ENCODE peak calls at places on chromosome 3, in five cellular contexts. One of them, this sample, is unnamed.

GRCh38 chr3:136146981-136147729 is 49.0 kb downstream of the MSL2 start:
- DNase-seq in fibroblast of lung: no peak
- DNase-seq in transverse colon: no peak
- DNase-seq in Caco-2: no peak
- DNase-seq in AG10803: peak; percentile 16
- DNase-seq in this sample: no peak

GRCh38 chr3:17204049-17204650 is 319.4 kb downstream of the PLCL2 start:
- DNase-seq in transverse colon: no peak
- DNase-seq in Caco-2: no peak
- DNase-seq in AG10803: no peak
- DNase-seq in fibroblast of lung: no peak
- DNase-seq in this sample: no peak

GRCh38 chr3:194401815-194402461 is 2.9 kb upstream of the GP5 start:
- DNase-seq in Caco-2: no peak
- DNase-seq in fibroblast of lung: no peak
- DNase-seq in transverse colon: no peak
- DNase-seq in AG10803: no peak
- DNase-seq in this sample: no peak

GRCh38 chr3:12400795-12401194 is 83.5 kb upstream of the TSEN2 start:
- DNase-seq in fibroblast of lung: peak; percentile 86
- DNase-seq in transverse colon: no peak
- DNase-seq in AG10803: peak; percentile 56
- DNase-seq in Caco-2: no peak
- DNase-seq in this sample: no peak

GRCh38 chr3:45635475-45636256 is 41.1 kb downstream of the LIMD1 start:
- DNase-seq in transverse colon: no peak
- DNase-seq in Caco-2: peak; percentile 84
- DNase-seq in fibroblast of lung: peak; percentile 73
- DNase-seq in AG10803: peak; percentile 93
- DNase-seq in this sample: no peak

GRCh38 chr3:130800829-130801228 is 54.2 kb upstream of the PIK3R4 start:
- DNase-seq in fibroblast of lung: no peak
- DNase-seq in Caco-2: no peak
- DNase-seq in AG10803: no peak
- DNase-seq in transverse colon: no peak
- DNase-seq in this sample: no peak

GRCh38 chr3:32321095-32321835 is 70.4 kb upstream of the CMTM7 start:
- DNase-seq in AG10803: no peak
- DNase-seq in transverse colon: no peak
- DNase-seq in Caco-2: no peak
- DNase-seq in fibroblast of lung: no peak
- DNase-seq in this sample: no peak

GRCh38 chr3:23781871-23782270 is 23.9 kb upstream of the UBE2E1 start:
- DNase-seq in AG10803: no peak
- DNase-seq in fibroblast of lung: no peak
- DNase-seq in Caco-2: no peak
- DNase-seq in transverse colon: no peak
- DNase-seq in this sample: no peak

GRCh38 chr3:47009225-47010049 is 30.0 kb downstream of the NBEAL2 start:
- DNase-seq in fibroblast of lung: peak; percentile 94
- DNase-seq in AG10803: peak; percentile 93
- DNase-seq in Caco-2: peak; percentile 34
- DNase-seq in transverse colon: peak; percentile 85
- DNase-seq in this sample: peak; percentile 57

GRCh38 chr3:61192222-61192621 is 59.0 kb downstream of the FHIT start:
- DNase-seq in AG10803: no peak
- DNase-seq in transverse colon: no peak
- DNase-seq in fibroblast of lung: no peak
- DNase-seq in Caco-2: no peak
- DNase-seq in this sample: no peak

GRCh38 chr3:53255360-53255774 is 455 bp downstream of the TKT start:
- DNase-seq in fibroblast of lung: no peak
- DNase-seq in transverse colon: peak; percentile 37
- DNase-seq in AG10803: no peak
- DNase-seq in Caco-2: no peak
- DNase-seq in this sample: no peak

GRCh38 chr3:53252105-53252946 is 3.5 kb downstream of the TKT start:
- DNase-seq in AG10803: no peak
- DNase-seq in Caco-2: no peak
- DNase-seq in fibroblast of lung: peak; percentile 49
- DNase-seq in transverse colon: no peak
- DNase-seq in this sample: no peak

GRCh38 chr3:53254190-53254809 is 1.5 kb downstream of the TKT start:
- DNase-seq in Caco-2: no peak
- DNase-seq in transverse colon: no peak
- DNase-seq in AG10803: no peak
- DNase-seq in fibroblast of lung: peak; percentile 34
- DNase-seq in this sample: no peak

GRCh38 chr3:53254810-53255359 is 937 bp downstream of the TKT start:
- DNase-seq in fibroblast of lung: peak; percentile 62
- DNase-seq in Caco-2: peak; percentile 73
- DNase-seq in transverse colon: peak; percentile 86
- DNase-seq in AG10803: peak; percentile 42
- DNase-seq in this sample: no peak

DNA sequence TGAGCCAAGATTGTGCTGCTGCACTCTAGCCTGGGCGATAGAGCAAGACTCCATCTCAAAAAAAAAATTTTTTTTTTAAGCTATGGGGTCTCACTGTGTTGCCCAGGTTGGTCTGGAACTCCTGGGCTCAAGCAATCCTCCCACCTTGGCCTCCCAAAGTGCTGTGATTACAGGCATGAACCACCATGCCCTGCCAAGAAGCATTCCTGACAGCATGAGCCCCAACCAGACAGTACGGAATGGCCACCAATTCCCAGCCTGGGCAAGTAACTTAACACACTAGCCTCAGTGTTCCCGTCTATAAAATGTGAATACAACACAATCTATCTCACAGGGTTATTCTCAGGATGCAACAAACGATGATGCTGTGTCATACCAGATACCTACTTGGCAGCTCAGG is 2.1 kb downstream of the TKT start:
- DNase-seq in fibroblast of lung: no peak
- DNase-seq in AG10803: no peak
- DNase-seq in transverse colon: no peak
- DNase-seq in Caco-2: no peak
- DNase-seq in this sample: no peak
- H3K4me3 ChIP-seq in fibroblast of lung: peak overlapping the region; percentile 97
- H3K4me3 ChIP-seq in AG10803: peak overlapping the region; percentile 92
- H3K4me3 ChIP-seq in transverse colon: no peak overlapping the region
- H3K4me3 ChIP-seq in Caco-2: peak overlapping the region; percentile 73
- H3K4me3 ChIP-seq in this sample: peak overlapping the region; percentile 98

GRCh38 chr3:123086110-123086642 is 19.4 kb downstream of the PDIA5 start:
- DNase-seq in transverse colon: no peak
- DNase-seq in AG10803: no peak
- DNase-seq in Caco-2: no peak
- DNase-seq in fibroblast of lung: no peak
- DNase-seq in this sample: no peak

GRCh38 chr3:123083446-123084124 is 16.8 kb downstream of the PDIA5 start:
- DNase-seq in fibroblast of lung: no peak
- DNase-seq in AG10803: no peak
- DNase-seq in transverse colon: no peak
- DNase-seq in Caco-2: no peak
- DNase-seq in this sample: no peak

GRCh38 chr3:123084738-123085237 is 18.0 kb downstream of the PDIA5 start:
- DNase-seq in AG10803: no peak
- DNase-seq in fibroblast of lung: no peak
- DNase-seq in transverse colon: no peak
- DNase-seq in Caco-2: no peak
- DNase-seq in this sample: no peak

GRCh38 chr3:123084192-123084591 is 17.4 kb downstream of the PDIA5 start:
- DNase-seq in Caco-2: no peak
- DNase-seq in transverse colon: no peak
- DNase-seq in fibroblast of lung: no peak
- DNase-seq in AG10803: no peak
- DNase-seq in this sample: no peak

GRCh38 chr3:123085293-123085949 is 18.6 kb downstream of the PDIA5 start:
- DNase-seq in Caco-2: peak; percentile 46
- DNase-seq in AG10803: no peak
- DNase-seq in fibroblast of lung: no peak
- DNase-seq in transverse colon: no peak
- DNase-seq in this sample: no peak
- TF ChIP-seq CTCF in Caco-2: no peak
- TF ChIP-seq CTCF in AG10803: no peak
- TF ChIP-seq CTCF in fibroblast of lung: no peak
- TF ChIP-seq CTCF in transverse colon: no peak
- TF ChIP-seq CTCF in this sample: no peak

DNA sequence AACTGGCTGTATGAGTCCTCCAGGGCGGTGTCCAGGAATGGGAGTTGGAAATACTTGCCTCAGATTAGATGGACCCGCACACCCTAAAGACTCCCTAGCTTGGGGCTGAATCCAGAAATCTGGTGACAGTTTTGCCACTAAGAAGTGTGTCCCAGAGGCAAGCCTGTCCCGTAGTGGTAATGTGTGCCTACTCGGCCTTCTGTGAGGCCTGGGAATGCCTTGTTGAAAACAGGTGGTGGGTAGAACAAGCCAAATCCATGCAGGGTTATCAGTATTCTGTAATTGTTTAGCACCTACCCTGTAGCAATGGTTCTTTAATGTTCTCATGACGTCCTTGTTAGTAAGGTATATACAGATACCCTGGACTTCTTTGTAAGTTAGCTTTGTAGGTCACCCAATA is 1.6 kb downstream of the C3orf52 start:
- DNase-seq in transverse colon: no peak
- DNase-seq in Caco-2: no peak
- DNase-seq in fibroblast of lung: no peak
- DNase-seq in AG10803: no peak
- DNase-seq in this sample: no peak
- H3K4me3 ChIP-seq in transverse colon: peak overlapping the region; percentile 42
- H3K4me3 ChIP-seq in Caco-2: peak overlapping the region; percentile 74
- H3K4me3 ChIP-seq in fibroblast of lung: no peak overlapping the region
- H3K4me3 ChIP-seq in AG10803: no peak overlapping the region
- H3K4me3 ChIP-seq in this sample: no peak overlapping the region

GRCh38 chr3:66705071-66705470 is 204.2 kb upstream of the LRIG1 start:
- DNase-seq in fibroblast of lung: no peak
- DNase-seq in AG10803: no peak
- DNase-seq in transverse colon: no peak
- DNase-seq in Caco-2: no peak
- DNase-seq in this sample: no peak

GRCh38 chr3:66702126-66702525 is 201.3 kb upstream of the LRIG1 start:
- DNase-seq in AG10803: no peak
- DNase-seq in fibroblast of lung: no peak
- DNase-seq in Caco-2: no peak
- DNase-seq in transverse colon: peak; percentile 21
- DNase-seq in this sample: no peak

GRCh38 chr3:66703501-66703900 is 202.7 kb upstream of the LRIG1 start:
- DNase-seq in Caco-2: no peak
- DNase-seq in fibroblast of lung: peak; percentile 66
- DNase-seq in transverse colon: no peak
- DNase-seq in AG10803: no peak
- DNase-seq in this sample: no peak
- TF ChIP-seq CTCF in Caco-2: no peak
- TF ChIP-seq CTCF in fibroblast of lung: no peak
- TF ChIP-seq CTCF in transverse colon: no peak
- TF ChIP-seq CTCF in AG10803: no peak
- TF ChIP-seq CTCF in this sample: no peak

GRCh38 chr3:120907659-120908029 is 361 bp upstream of the STXBP5L start:
- DNase-seq in Caco-2: no peak
- DNase-seq in AG10803: no peak
- DNase-seq in transverse colon: no peak
- DNase-seq in fibroblast of lung: no peak
- DNase-seq in this sample: no peak
- H3K4me3 ChIP-seq in Caco-2: no peak overlapping the region
- H3K4me3 ChIP-seq in AG10803: no peak overlapping the region
- H3K4me3 ChIP-seq in transverse colon: peak overlapping the region; percentile 34
- H3K4me3 ChIP-seq in fibroblast of lung: no peak overlapping the region
- H3K4me3 ChIP-seq in this sample: no peak overlapping the region

GRCh38 chr3:15820911-15821310 is 23.1 kb upstream of the ANKRD28 start:
- DNase-seq in transverse colon: no peak
- DNase-seq in AG10803: peak; percentile 70
- DNase-seq in Caco-2: no peak
- DNase-seq in fibroblast of lung: peak; percentile 23
- DNase-seq in this sample: no peak
- TF ChIP-seq CTCF in transverse colon: no peak
- TF ChIP-seq CTCF in AG10803: peak; percentile 35
- TF ChIP-seq CTCF in Caco-2: no peak
- TF ChIP-seq CTCF in fibroblast of lung: no peak
- TF ChIP-seq CTCF in this sample: no peak

DNA sequence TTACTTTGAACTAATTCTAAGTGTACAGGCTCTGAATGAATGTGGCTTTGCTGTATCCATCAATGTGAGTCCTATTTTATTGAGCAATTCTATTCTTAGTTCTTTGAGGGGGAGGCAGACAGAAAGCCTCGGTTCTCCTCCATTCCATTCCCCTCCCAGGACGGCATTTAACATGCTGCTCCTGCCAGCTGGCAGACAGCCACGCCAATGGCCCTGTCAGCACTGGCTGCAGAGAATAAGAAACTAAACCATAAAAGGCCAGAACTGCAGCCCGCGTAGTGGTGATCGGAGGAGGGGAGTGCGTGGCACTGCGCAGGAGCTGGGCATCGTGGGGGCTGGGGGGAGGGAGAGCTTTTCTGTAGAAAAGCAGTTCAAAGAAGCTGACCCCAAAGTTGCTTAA is 76.0 kb upstream of the HACD2 start:
- DNase-seq in transverse colon: peak; percentile 91
- DNase-seq in AG10803: peak; percentile 99
- DNase-seq in Caco-2: no peak
- DNase-seq in fibroblast of lung: peak; percentile 99
- DNase-seq in this sample: peak; percentile 73
- H3K4me3 ChIP-seq in transverse colon: no peak overlapping the region
- H3K4me3 ChIP-seq in AG10803: no peak overlapping the region
- H3K4me3 ChIP-seq in Caco-2: no peak overlapping the region
- H3K4me3 ChIP-seq in fibroblast of lung: no peak overlapping the region
- H3K4me3 ChIP-seq in this sample: no peak overlapping the region

This sample was measured in HFF-Myc.